ENCODE peak calls at places on chromosomes 6 and 20, in four cellular contexts. P is H1, N is HepG2, W is SK-N-SH. G is an unnamed sample.

GRCh38 chr20:58518387-58518786 is 3.2 kb upstream of the APCDD1L start:
- DNase-seq in P (no peak), N (no peak), W (no peak), G (no peak)

GRCh38 chr6:105317607-105318533 is 85.0 kb downstream of the PREP start:
- DNase-seq in P (no peak), N (peak; percentile 8), W (no peak), G (no peak)

GRCh38 chr20:59055302-59055701 is 12.7 kb upstream of the PRELID3B start:
- DNase-seq in P (no peak), N (no peak), W (no peak), G (no peak)

GRCh38 chr20:33811763-33812672 is 870 bp downstream of the CHMP4B start:
- DNase-seq in P (no peak), N (peak; percentile 66), W (peak; percentile 48), G (no peak)

GRCh38 chr6:11315743-11316437 is 83.4 kb upstream of the NEDD9 start:
- DNase-seq in P (no peak), N (no peak), W (no peak), G (no peak)

GRCh38 chr20:58614984-58615760 is 35.9 kb upstream of the STX16 start:
- DNase-seq in P (no peak), N (no peak), W (no peak), G (no peak)

GRCh38 chr20:47360489-47361267 is 4.2 kb upstream of the ZMYND8 start:
- DNase-seq in P (no peak), N (peak; percentile 90), W (peak; percentile 75), G (no peak)

GRCh38 chr6:75751443-75751842 is 2.4 kb downstream of the MYO6 start:
- DNase-seq in P (no peak), N (no peak), W (no peak), G (no peak)

GRCh38 chr6:52494298-52495072 is 74.3 kb downstream of the EFHC1 start:
- DNase-seq in P (no peak), N (no peak), W (no peak), G (no peak)

GRCh38 chr6:3231213-3232016 is 4.0 kb upstream of the TUBB2B start:
- DNase-seq in P (no peak), N (peak; percentile 80), W (peak; percentile 78), G (no peak)

GRCh38 chr20:3704085-3704484 is 8.3 kb downstream of the SIGLEC1 start:
- DNase-seq in P (no peak), N (no peak), W (peak; percentile 19), G (no peak)

GRCh38 chr20:33995053-33995816 is 1.5 kb downstream of the RALY start:
- DNase-seq in P (no peak), N (no peak), W (no peak), G (no peak)

GRCh38 chr6:130928158-130928917 is 101.1 kb downstream of the SMLR1 start:
- DNase-seq in P (no peak), N (no peak), W (no peak), G (no peak)

GRCh38 chr6:157223486-157223885 is 99.8 kb downstream of the TMEM242 start:
- DNase-seq in P (no peak), N (no peak), W (no peak), G (no peak)

GRCh38 chr6:34011298-34011697 is 134.6 kb downstream of the GRM4 start:
- DNase-seq in P (no peak), N (no peak), W (no peak), G (no peak)

GRCh38 chr6:41442800-41443501 is 103.2 kb upstream of the FOXP4 start:
- DNase-seq in P (peak; percentile 71), N (no peak), W (peak; percentile 69), G (no peak)

GRCh38 chr20:49380245-49380875 is 102.1 kb downstream of the KCNB1 start:
- DNase-seq in P (no peak), N (no peak), W (no peak), G (no peak)

GRCh38 chr6:46757206-46757564 is 10.5 kb downstream of the ANKRD66 start:
- DNase-seq in P (no peak), N (no peak), W (no peak), G (no peak)

GRCh38 chr20:4925842-4926530 is 75.3 kb downstream of the SLC23A2 start:
- DNase-seq in P (no peak), N (no peak), W (no peak), G (no peak)

GRCh38 chr20:25054995-25055629 is 2.8 kb downstream of the ACSS1 start:
- DNase-seq in P (no peak), N (peak; percentile 80), W (no peak), G (no peak)

GRCh38 chr6:36578030-36578825 is 15.9 kb upstream of the SRSF3 start:
- DNase-seq in P (no peak), N (no peak), W (peak; percentile 33), G (no peak)

GRCh38 chr6:160260283-160261119 is 1.9 kb upstream of the SLC22A2 start:
- DNase-seq in P (no peak), N (no peak), W (no peak), G (no peak)

GRCh38 chr6:134537146-134537555 is 219.2 kb upstream of the SGK1 start:
- DNase-seq in P (no peak), N (no peak), W (no peak), G (no peak)

GRCh38 chr20:48592107-48592940 is 235.5 kb downstream of the PREX1 start:
- DNase-seq in P (no peak), N (no peak), W (no peak), G (no peak)

GRCh38 chr6:96940322-96940721 is 15.8 kb downstream of the KLHL32 start:
- DNase-seq in P (no peak), N (no peak), W (no peak), G (no peak)

GRCh38 chr6:158564243-158565121 is 4.6 kb downstream of the TMEM181 start:
- DNase-seq in P (no peak), N (no peak), W (no peak), G (no peak)

GRCh38 chr6:80382796-80383195 is 276.3 kb downstream of the BCKDHB start:
- DNase-seq in P (no peak), N (no peak), W (no peak), G (no peak)

GRCh38 chr6:33280539-33280938 is 3.6 kb downstream of the B3GALT4 start:
- DNase-seq in P (no peak), N (no peak), W (no peak), G (no peak)

GRCh38 chr6:4313044-4313686 is 177.8 kb upstream of the ECI2 start:
- DNase-seq in P (no peak), N (no peak), W (no peak), G (no peak)

GRCh38 chr20:10253750-10254149 is 35.1 kb downstream of the SNAP25 start:
- DNase-seq in P (no peak), N (no peak), W (no peak), G (no peak)

GRCh38 chr6:109194770-109195169 is 99.5 kb downstream of the CEP57L1 start:
- DNase-seq in P (no peak), N (no peak), W (no peak), G (no peak)

GRCh38 chr20:889110-889509 is 27.0 kb downstream of the ANGPT4 start:
- DNase-seq in P (no peak), N (no peak), W (no peak), G (no peak)

GRCh38 chr6:142903806-142904205 is 41.2 kb downstream of the HIVEP2 start:
- DNase-seq in P (no peak), N (no peak), W (no peak), G (no peak)

GRCh38 chr6:157287247-157287850 is 36.0 kb downstream of the TMEM242 start:
- DNase-seq in P (no peak), N (no peak), W (no peak), G (no peak)

GRCh38 chr6:151452750-151453427 is 963 bp upstream of the RMND1 start:
- DNase-seq in P (no peak), N (no peak), W (peak; percentile 23), G (no peak)

DNA sequence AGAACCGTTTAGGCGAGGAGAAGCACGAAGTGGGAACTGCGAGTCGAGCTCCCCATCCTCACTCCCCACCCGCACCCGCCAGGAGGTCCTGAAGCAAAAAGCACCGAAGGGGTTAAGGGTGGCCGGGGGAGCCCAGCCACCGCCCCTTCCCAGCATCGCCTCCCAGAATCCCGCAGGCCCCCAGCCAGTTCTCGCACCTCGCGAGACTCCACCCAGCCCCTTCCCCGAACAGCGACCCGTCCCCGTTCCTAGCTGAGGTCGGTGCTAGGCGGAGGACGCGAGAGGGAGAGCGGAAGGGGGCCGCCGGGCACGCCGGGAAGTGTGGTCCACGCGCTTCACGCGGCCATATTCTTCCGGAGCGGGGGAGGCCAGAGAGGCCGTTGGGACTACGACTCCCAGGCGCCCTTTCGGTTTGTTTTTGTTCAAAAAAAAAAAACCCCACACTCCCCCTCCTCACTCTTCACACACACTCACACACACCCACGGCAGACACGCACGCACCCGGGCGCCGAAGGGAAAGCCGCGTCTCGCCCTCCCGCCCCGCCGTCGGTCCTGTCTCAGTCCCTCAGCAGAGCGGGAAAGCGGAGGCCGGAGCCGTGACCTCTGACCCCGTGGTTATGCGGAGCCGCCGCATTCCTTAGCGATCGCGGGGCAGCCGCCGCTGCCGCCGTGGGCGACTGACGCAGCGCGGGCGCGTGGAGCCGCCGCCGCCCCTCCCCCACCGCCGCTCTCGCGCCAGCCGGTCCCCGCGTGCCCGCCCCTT is at the start of gene ASXL1:
- DNase-seq in P (peak; percentile 93), N (peak; percentile 99), W (peak; percentile 97), G (peak; percentile 90)
- TF ChIP-seq EP300 in P (no peak), N (peak; percentile 47), W (no peak), G (no peak)

GRCh38 chr6:118263929-118264486 is 284.1 kb upstream of the PLN start:
- DNase-seq in P (no peak), N (peak; percentile 30), W (peak; percentile 30), G (no peak)
- TF ChIP-seq TCF12 in P (no peak), N (no peak), W (no peak), G (no peak)

GRCh38 chr6:88964509-88964908 is 1.1 kb upstream of the RNGTT start:
- DNase-seq in P (no peak), N (no peak), W (no peak), G (no peak)

GRCh38 chr6:88958842-88959241 is 4.6 kb downstream of the RNGTT start:
- DNase-seq in P (no peak), N (no peak), W (no peak), G (no peak)

GRCh38 chr6:88965691-88966090 is 2.3 kb upstream of the RNGTT start:
- DNase-seq in P (no peak), N (no peak), W (no peak), G (no peak)

GRCh38 chr6:88967891-88968290 is 4.5 kb upstream of the RNGTT start:
- DNase-seq in P (no peak), N (no peak), W (no peak), G (no peak)

GRCh38 chr6:88963139-88964090 is at the start of gene RNGTT:
- DNase-seq in P (peak; percentile 81), N (peak; percentile 97), W (peak; percentile 97), G (peak; percentile 88)
- TF ChIP-seq EP300 in P (no peak), N (no peak), W (no peak), G (no peak)

GRCh38 chr20:45819466-45819865 is 7.0 kb downstream of the UBE2C start:
- DNase-seq in P (no peak), N (no peak), W (no peak), G (no peak)

GRCh38 chr20:45821942-45822341 is 5.2 kb downstream of the TNNC2 start:
- DNase-seq in P (no peak), N (no peak), W (no peak), G (no peak)

GRCh38 chr20:45816951-45817651 is 4.7 kb downstream of the UBE2C start:
- DNase-seq in P (no peak), N (no peak), W (no peak), G (no peak)

GRCh38 chr20:45817652-45818194 is 5.3 kb downstream of the UBE2C start:
- DNase-seq in P (no peak), N (no peak), W (no peak), G (no peak)

GRCh38 chr20:45818239-45818638 is 5.8 kb downstream of the UBE2C start:
- DNase-seq in P (no peak), N (no peak), W (no peak), G (no peak)
- TF ChIP-seq TCF12 in P (no peak), N (no peak), W (no peak), G (no peak)

GRCh38 chr6:127103482-127103881 is 15.0 kb upstream of the RSPO3 start:
- DNase-seq in P (no peak), N (no peak), W (no peak), G (no peak)
- TF ChIP-seq EP300 in P (no peak), N (no peak), W (no peak), G (no peak)

G was measured in GM12878.